ENCODE peak calls at places on chromosomes 16 and 17, in seven cellular contexts. One of them, this sample, is unnamed.
A peak's percentile ranks its signal among the peaks of the same experiment; 100 is the strongest.

GRCh38 chr17:12519956-12520594 is 145.6 kb upstream of the MYOCD start:
- DNase-seq in heart right ventricle: no peak
- DNase-seq in IMR-90: no peak
- DNase-seq in esophagus muscularis mucosa: no peak
- DNase-seq in HCT116: no peak
- DNase-seq in left ventricle myocardium inferior: no peak
- DNase-seq in heart left ventricle: no peak
- DNase-seq in this sample: no peak

GRCh38 chr17:27552467-27552779 is 78.6 kb upstream of the LGALS9 start:
- DNase-seq in heart right ventricle: no peak
- DNase-seq in IMR-90: peak; percentile 72
- DNase-seq in esophagus muscularis mucosa: no peak
- DNase-seq in HCT116: peak; percentile 56
- DNase-seq in left ventricle myocardium inferior: no peak
- DNase-seq in heart left ventricle: no peak
- DNase-seq in this sample: no peak

GRCh38 chr16:16083421-16084156 is 134.2 kb downstream of the ABCC1 start:
- DNase-seq in heart right ventricle: no peak
- DNase-seq in IMR-90: peak; percentile 61
- DNase-seq in esophagus muscularis mucosa: no peak
- DNase-seq in HCT116: peak; percentile 18
- DNase-seq in left ventricle myocardium inferior: no peak
- DNase-seq in heart left ventricle: no peak
- DNase-seq in this sample: no peak

GRCh38 chr17:83110755-83111154 is 31.3 kb downstream of the METRNL start:
- DNase-seq in heart right ventricle: no peak
- DNase-seq in IMR-90: peak; percentile 46
- DNase-seq in esophagus muscularis mucosa: no peak
- DNase-seq in HCT116: no peak
- DNase-seq in left ventricle myocardium inferior: no peak
- DNase-seq in heart left ventricle: no peak
- DNase-seq in this sample: no peak

GRCh38 chr16:74305978-74306784 is 9.6 kb downstream of the PSMD7 start:
- DNase-seq in heart right ventricle: no peak
- DNase-seq in IMR-90: no peak
- DNase-seq in esophagus muscularis mucosa: no peak
- DNase-seq in HCT116: no peak
- DNase-seq in left ventricle myocardium inferior: no peak
- DNase-seq in heart left ventricle: no peak
- DNase-seq in this sample: no peak

GRCh38 chr16:22641030-22641671 is 130.5 kb downstream of the NPIPB5 start:
- DNase-seq in heart right ventricle: no peak
- DNase-seq in IMR-90: peak; percentile 49
- DNase-seq in esophagus muscularis mucosa: no peak
- DNase-seq in HCT116: peak; percentile 3
- DNase-seq in left ventricle myocardium inferior: no peak
- DNase-seq in heart left ventricle: no peak
- DNase-seq in this sample: no peak

GRCh38 chr17:58344791-58345157 is 7.2 kb downstream of the SUPT4H1 start:
- DNase-seq in heart right ventricle: no peak
- DNase-seq in IMR-90: no peak
- DNase-seq in esophagus muscularis mucosa: no peak
- DNase-seq in HCT116: no peak
- DNase-seq in left ventricle myocardium inferior: no peak
- DNase-seq in heart left ventricle: no peak
- DNase-seq in this sample: peak; percentile 52

GRCh38 chr17:48254896-48255295 is 147.3 kb downstream of the SNX11 start:
- DNase-seq in heart right ventricle: no peak
- DNase-seq in IMR-90: no peak
- DNase-seq in esophagus muscularis mucosa: no peak
- DNase-seq in HCT116: no peak
- DNase-seq in left ventricle myocardium inferior: no peak
- DNase-seq in heart left ventricle: no peak
- DNase-seq in this sample: no peak

GRCh38 chr16:11240636-11241473 is 15.1 kb downstream of the SOCS1 start:
- DNase-seq in heart right ventricle: peak; percentile 44
- DNase-seq in IMR-90: no peak
- DNase-seq in esophagus muscularis mucosa: no peak
- DNase-seq in HCT116: no peak
- DNase-seq in left ventricle myocardium inferior: peak; percentile 51
- DNase-seq in heart left ventricle: peak; percentile 52
- DNase-seq in this sample: no peak

DNA sequence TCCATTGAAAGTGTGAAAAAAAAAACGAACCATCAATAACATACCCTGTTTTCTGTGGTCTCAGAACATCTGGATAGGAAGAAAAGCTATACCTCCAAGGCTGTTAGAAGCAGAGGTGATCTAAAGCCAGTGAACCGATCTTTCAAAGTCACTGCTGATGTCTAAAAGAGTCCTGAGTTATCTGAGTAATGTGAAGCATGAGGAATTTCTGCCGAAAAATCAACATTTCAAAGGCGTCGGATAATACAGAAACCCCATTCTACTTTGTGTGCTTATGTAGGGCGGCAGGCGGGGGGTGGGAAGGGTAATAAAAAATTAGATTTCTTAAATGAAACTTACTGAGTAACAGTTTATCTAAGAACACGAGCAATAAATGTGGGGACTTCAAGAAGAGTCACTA is 3.9 kb downstream of the XYLT1 start:
- DNase-seq in heart right ventricle: no peak
- DNase-seq in IMR-90: no peak
- DNase-seq in esophagus muscularis mucosa: no peak
- DNase-seq in HCT116: no peak
- DNase-seq in left ventricle myocardium inferior: no peak
- DNase-seq in heart left ventricle: no peak
- DNase-seq in this sample: no peak
- H3K4me3 ChIP-seq in heart right ventricle: no peak overlapping the region
- H3K4me3 ChIP-seq in IMR-90: no peak overlapping the region
- H3K4me3 ChIP-seq in esophagus muscularis mucosa: no peak overlapping the region
- H3K4me3 ChIP-seq in HCT116: no peak overlapping the region
- H3K4me3 ChIP-seq in left ventricle myocardium inferior: no peak overlapping the region
- H3K4me3 ChIP-seq in heart left ventricle: no peak overlapping the region
- H3K4me3 ChIP-seq in this sample: no peak overlapping the region

DNA sequence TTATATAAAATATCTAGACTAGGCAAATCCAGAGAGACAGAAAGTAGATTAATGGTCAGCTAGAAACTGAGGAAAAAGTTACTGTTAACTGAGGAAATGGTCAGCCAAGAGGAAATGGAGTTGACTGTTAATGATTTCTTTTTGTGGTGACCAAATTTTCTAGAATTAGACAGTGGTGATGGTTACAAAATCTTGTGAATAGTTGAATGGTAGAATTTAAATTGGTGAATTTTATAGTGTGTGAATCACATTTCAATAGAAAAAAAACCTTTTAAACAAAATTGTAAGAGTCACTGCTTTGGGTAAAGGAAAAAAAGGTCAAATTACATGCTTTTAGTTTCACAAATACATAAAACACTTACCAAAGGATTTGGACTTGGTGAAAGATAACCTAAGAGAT is 30.0 kb downstream of the APPBP2 start:
- DNase-seq in heart right ventricle: no peak
- DNase-seq in IMR-90: peak; percentile 18
- DNase-seq in esophagus muscularis mucosa: no peak
- DNase-seq in HCT116: no peak
- DNase-seq in left ventricle myocardium inferior: no peak
- DNase-seq in heart left ventricle: no peak
- DNase-seq in this sample: no peak
- H3K9me3 ChIP-seq in heart right ventricle: no peaks in the 10 kb centered on the region
- H3K9me3 ChIP-seq in IMR-90: peaks cover 7% of the 10 kb centered on the region
- H3K9me3 ChIP-seq in esophagus muscularis mucosa: no peaks in the 10 kb centered on the region
- H3K9me3 ChIP-seq in HCT116: peaks cover 4% of the 10 kb centered on the region
- H3K9me3 ChIP-seq in left ventricle myocardium inferior: peaks cover 12% of the 10 kb centered on the region
- H3K9me3 ChIP-seq in heart left ventricle: no peaks in the 10 kb centered on the region
- H3K9me3 ChIP-seq in this sample: peaks cover 16% of the 10 kb centered on the region

GRCh38 chr17:78315355-78316114 is 44.3 kb downstream of the SOCS3 start:
- DNase-seq in heart right ventricle: peak; percentile 73
- DNase-seq in IMR-90: peak; percentile 92
- DNase-seq in esophagus muscularis mucosa: peak; percentile 97
- DNase-seq in HCT116: peak; percentile 88
- DNase-seq in left ventricle myocardium inferior: peak; percentile 76
- DNase-seq in heart left ventricle: peak; percentile 67
- DNase-seq in this sample: peak; percentile 22
- TF ChIP-seq CTCF in heart right ventricle: no peak
- TF ChIP-seq CTCF in IMR-90: peak; percentile 33
- TF ChIP-seq CTCF in esophagus muscularis mucosa: no peak
- TF ChIP-seq CTCF in HCT116: peak; percentile 31
- TF ChIP-seq CTCF in left ventricle myocardium inferior: no peak
- TF ChIP-seq CTCF in heart left ventricle: no peak
- TF ChIP-seq CTCF in this sample: no peak

GRCh38 chr16:24986512-24987303 is 28.5 kb downstream of the ARHGAP17 start:
- DNase-seq in heart right ventricle: peak; percentile 38
- DNase-seq in IMR-90: peak; percentile 88
- DNase-seq in esophagus muscularis mucosa: no peak
- DNase-seq in HCT116: no peak
- DNase-seq in left ventricle myocardium inferior: peak; percentile 52
- DNase-seq in heart left ventricle: peak; percentile 61
- DNase-seq in this sample: no peak
- H3K4me3 ChIP-seq in heart right ventricle: no peak overlapping the region
- H3K4me3 ChIP-seq in IMR-90: peak overlapping the region; percentile 3
- H3K4me3 ChIP-seq in esophagus muscularis mucosa: no peak overlapping the region
- H3K4me3 ChIP-seq in HCT116: no peak overlapping the region
- H3K4me3 ChIP-seq in left ventricle myocardium inferior: peak overlapping the region; percentile 42
- H3K4me3 ChIP-seq in heart left ventricle: peak overlapping the region; percentile 0
- H3K4me3 ChIP-seq in this sample: no peak overlapping the region

DNA sequence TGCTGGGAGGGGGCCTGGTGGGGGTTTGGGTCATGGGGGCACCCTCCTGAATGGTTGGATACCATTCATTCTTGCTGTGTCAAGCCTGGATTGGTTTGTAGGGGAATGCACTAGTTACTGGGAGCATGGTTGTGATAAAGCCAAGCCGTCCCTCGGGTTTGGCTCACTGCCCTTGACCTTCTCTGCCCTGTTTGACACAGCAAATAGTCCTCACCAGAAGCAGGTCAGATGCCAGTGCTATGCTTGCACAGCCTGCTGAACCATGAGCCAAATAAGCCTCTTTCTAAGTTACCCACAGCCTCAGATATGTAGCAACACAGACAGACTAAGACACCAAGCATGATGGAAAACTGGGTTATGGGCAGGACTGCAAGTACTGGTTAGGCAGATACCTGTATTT is 14.6 kb downstream of the ZNF778 start:
- DNase-seq in heart right ventricle: no peak
- DNase-seq in IMR-90: no peak
- DNase-seq in esophagus muscularis mucosa: no peak
- DNase-seq in HCT116: no peak
- DNase-seq in left ventricle myocardium inferior: no peak
- DNase-seq in heart left ventricle: no peak
- DNase-seq in this sample: no peak
- H3K9me3 ChIP-seq in heart right ventricle: peaks cover 3% of the 10 kb centered on the region
- H3K9me3 ChIP-seq in IMR-90: peaks cover 39% of the 10 kb centered on the region
- H3K9me3 ChIP-seq in esophagus muscularis mucosa: no peaks in the 10 kb centered on the region
- H3K9me3 ChIP-seq in HCT116: no peaks in the 10 kb centered on the region
- H3K9me3 ChIP-seq in left ventricle myocardium inferior: peaks cover 25% of the 10 kb centered on the region
- H3K9me3 ChIP-seq in heart left ventricle: peaks cover 20% of the 10 kb centered on the region
- H3K9me3 ChIP-seq in this sample: peaks cover 9% of the 10 kb centered on the region

DNA sequence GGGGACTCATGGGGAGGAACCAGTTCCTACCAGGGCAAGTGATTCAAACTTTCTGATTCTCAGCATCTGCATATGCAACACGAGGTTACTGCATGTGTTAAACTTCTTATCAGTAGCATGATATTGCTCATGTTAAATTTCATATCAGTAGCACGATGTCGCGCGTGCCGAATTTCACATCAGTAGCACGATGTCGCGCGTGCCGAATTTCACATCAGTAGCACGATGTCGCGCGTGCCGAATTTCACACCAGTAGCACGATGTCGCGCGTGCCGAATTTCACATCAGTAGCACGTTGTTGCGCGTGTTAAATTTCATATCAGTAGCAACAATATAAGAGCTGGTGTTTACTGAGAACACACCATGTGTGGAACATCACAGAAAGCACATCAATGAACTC is 221.6 kb downstream of the GSG1L start:
- DNase-seq in heart right ventricle: no peak
- DNase-seq in IMR-90: no peak
- DNase-seq in esophagus muscularis mucosa: no peak
- DNase-seq in HCT116: no peak
- DNase-seq in left ventricle myocardium inferior: no peak
- DNase-seq in heart left ventricle: no peak
- DNase-seq in this sample: no peak
- TF ChIP-seq CTCF in heart right ventricle: no peak
- TF ChIP-seq CTCF in IMR-90: no peak
- TF ChIP-seq CTCF in esophagus muscularis mucosa: no peak
- TF ChIP-seq CTCF in HCT116: no peak
- TF ChIP-seq CTCF in left ventricle myocardium inferior: no peak
- TF ChIP-seq CTCF in heart left ventricle: no peak
- TF ChIP-seq CTCF in this sample: no peak

GRCh38 chr16:31134091-31134571 is 1.4 kb downstream of the PRSS8 start:
- DNase-seq in heart right ventricle: no peak
- DNase-seq in IMR-90: peak; percentile 24
- DNase-seq in esophagus muscularis mucosa: no peak
- DNase-seq in HCT116: no peak
- DNase-seq in left ventricle myocardium inferior: no peak
- DNase-seq in heart left ventricle: no peak
- DNase-seq in this sample: no peak

GRCh38 chr16:31132303-31132978 is 3.1 kb downstream of the PRSS8 start:
- DNase-seq in heart right ventricle: no peak
- DNase-seq in IMR-90: no peak
- DNase-seq in esophagus muscularis mucosa: no peak
- DNase-seq in HCT116: no peak
- DNase-seq in left ventricle myocardium inferior: no peak
- DNase-seq in heart left ventricle: no peak
- DNase-seq in this sample: no peak

GRCh38 chr16:31131841-31132271 is 3.7 kb downstream of the PRSS8 start:
- DNase-seq in heart right ventricle: no peak
- DNase-seq in IMR-90: no peak
- DNase-seq in esophagus muscularis mucosa: no peak
- DNase-seq in HCT116: no peak
- DNase-seq in left ventricle myocardium inferior: no peak
- DNase-seq in heart left ventricle: no peak
- DNase-seq in this sample: no peak

GRCh38 chr16:31131416-31131815 is 4.1 kb downstream of the PRSS8 start:
- DNase-seq in heart right ventricle: no peak
- DNase-seq in IMR-90: no peak
- DNase-seq in esophagus muscularis mucosa: no peak
- DNase-seq in HCT116: no peak
- DNase-seq in left ventricle myocardium inferior: no peak
- DNase-seq in heart left ventricle: no peak
- DNase-seq in this sample: no peak

GRCh38 chr16:31132979-31133599 is 2.4 kb downstream of the PRSS8 start:
- DNase-seq in heart right ventricle: no peak
- DNase-seq in IMR-90: no peak
- DNase-seq in esophagus muscularis mucosa: no peak
- DNase-seq in HCT116: no peak
- DNase-seq in left ventricle myocardium inferior: no peak
- DNase-seq in heart left ventricle: no peak
- DNase-seq in this sample: no peak
- H3K4me3 ChIP-seq in heart right ventricle: no peak overlapping the region
- H3K4me3 ChIP-seq in IMR-90: no peak overlapping the region
- H3K4me3 ChIP-seq in esophagus muscularis mucosa: no peak overlapping the region
- H3K4me3 ChIP-seq in HCT116: no peak overlapping the region
- H3K4me3 ChIP-seq in left ventricle myocardium inferior: no peak overlapping the region
- H3K4me3 ChIP-seq in heart left ventricle: no peak overlapping the region
- H3K4me3 ChIP-seq in this sample: no peak overlapping the region

This sample was measured in CD8-positive, alpha-beta T cell.